ENCODE peak calls at places on chromosome 10, in five cellular contexts. One of them, this sample, is unnamed.

GRCh38 chr10:5538892-5539651 is 14.3 kb downstream of the CALML3 start:
- DNase-seq in activated T-helper 1 cell treated with Interleukin-2 at 50 U/mL for 16 hours: no peak
- DNase-seq in H9: no peak
- DNase-seq in NCI-H1092: no peak
- DNase-seq in iPS-NIHi11: no peak
- DNase-seq in this sample: no peak

GRCh38 chr10:26869528-26869927 is 8.8 kb upstream of the ABI1 start:
- DNase-seq in activated T-helper 1 cell treated with Interleukin-2 at 50 U/mL for 16 hours: no peak
- DNase-seq in iPS-NIHi11: no peak
- DNase-seq in NCI-H1092: no peak
- DNase-seq in H9: no peak
- DNase-seq in this sample: no peak

GRCh38 chr10:93352638-93353383 is 129.3 kb downstream of the MYOF start:
- DNase-seq in H9: no peak
- DNase-seq in iPS-NIHi11: peak; percentile 66
- DNase-seq in activated T-helper 1 cell treated with Interleukin-2 at 50 U/mL for 16 hours: no peak
- DNase-seq in NCI-H1092: no peak
- DNase-seq in this sample: peak; percentile 21

GRCh38 chr10:75104842-75105241 is 6.6 kb upstream of the SAMD8 start:
- DNase-seq in NCI-H1092: no peak
- DNase-seq in H9: no peak
- DNase-seq in activated T-helper 1 cell treated with Interleukin-2 at 50 U/mL for 16 hours: no peak
- DNase-seq in iPS-NIHi11: no peak
- DNase-seq in this sample: no peak

GRCh38 chr10:29319205-29319781 is 30.4 kb downstream of the LYZL1 start:
- DNase-seq in iPS-NIHi11: no peak
- DNase-seq in activated T-helper 1 cell treated with Interleukin-2 at 50 U/mL for 16 hours: no peak
- DNase-seq in H9: no peak
- DNase-seq in NCI-H1092: no peak
- DNase-seq in this sample: no peak

GRCh38 chr10:6465854-6466524 is 114.1 kb downstream of the PRKCQ start:
- DNase-seq in iPS-NIHi11: no peak
- DNase-seq in H9: no peak
- DNase-seq in NCI-H1092: no peak
- DNase-seq in activated T-helper 1 cell treated with Interleukin-2 at 50 U/mL for 16 hours: no peak
- DNase-seq in this sample: no peak

GRCh38 chr10:12510566-12510965 is 161.2 kb downstream of the CAMK1D start:
- DNase-seq in activated T-helper 1 cell treated with Interleukin-2 at 50 U/mL for 16 hours: no peak
- DNase-seq in H9: no peak
- DNase-seq in iPS-NIHi11: no peak
- DNase-seq in NCI-H1092: no peak
- DNase-seq in this sample: no peak

GRCh38 chr10:114349505-114350211 is 54.6 kb downstream of the AFAP1L2 start:
- DNase-seq in activated T-helper 1 cell treated with Interleukin-2 at 50 U/mL for 16 hours: no peak
- DNase-seq in NCI-H1092: no peak
- DNase-seq in H9: no peak
- DNase-seq in iPS-NIHi11: no peak
- DNase-seq in this sample: no peak

GRCh38 chr10:124802313-124802675 is 675 bp downstream of the ABRAXAS2 start:
- DNase-seq in H9: no peak
- DNase-seq in NCI-H1092: no peak
- DNase-seq in activated T-helper 1 cell treated with Interleukin-2 at 50 U/mL for 16 hours: no peak
- DNase-seq in iPS-NIHi11: no peak
- DNase-seq in this sample: no peak

GRCh38 chr10:31940839-31941653 is 12.4 kb upstream of the ARHGAP12 start:
- DNase-seq in NCI-H1092: no peak
- DNase-seq in iPS-NIHi11: peak; percentile 14
- DNase-seq in H9: no peak
- DNase-seq in activated T-helper 1 cell treated with Interleukin-2 at 50 U/mL for 16 hours: no peak
- DNase-seq in this sample: no peak

GRCh38 chr10:5811387-5811821 is 1.8 kb downstream of the GDI2 start:
- DNase-seq in H9: no peak
- DNase-seq in iPS-NIHi11: no peak
- DNase-seq in NCI-H1092: no peak
- DNase-seq in activated T-helper 1 cell treated with Interleukin-2 at 50 U/mL for 16 hours: no peak
- DNase-seq in this sample: no peak

GRCh38 chr10:96454184-96454583 is 59.5 kb downstream of the TLL2 start:
- DNase-seq in activated T-helper 1 cell treated with Interleukin-2 at 50 U/mL for 16 hours: no peak
- DNase-seq in NCI-H1092: no peak
- DNase-seq in iPS-NIHi11: no peak
- DNase-seq in H9: no peak
- DNase-seq in this sample: no peak

GRCh38 chr10:13961096-13961495 is 369.6 kb downstream of the FRMD4A start:
- DNase-seq in iPS-NIHi11: no peak
- DNase-seq in H9: no peak
- DNase-seq in NCI-H1092: no peak
- DNase-seq in activated T-helper 1 cell treated with Interleukin-2 at 50 U/mL for 16 hours: no peak
- DNase-seq in this sample: no peak

GRCh38 chr10:110967645-110968044 is 48.2 kb downstream of the SHOC2 start:
- DNase-seq in iPS-NIHi11: no peak
- DNase-seq in NCI-H1092: no peak
- DNase-seq in H9: no peak
- DNase-seq in activated T-helper 1 cell treated with Interleukin-2 at 50 U/mL for 16 hours: no peak
- DNase-seq in this sample: no peak

GRCh38 chr10:8042032-8042863 is 12.2 kb upstream of the GATA3 start:
- DNase-seq in H9: no peak
- DNase-seq in activated T-helper 1 cell treated with Interleukin-2 at 50 U/mL for 16 hours: no peak
- DNase-seq in NCI-H1092: no peak
- DNase-seq in iPS-NIHi11: no peak
- DNase-seq in this sample: no peak

GRCh38 chr10:86182150-86182549 is 184.4 kb downstream of the GRID1 start:
- DNase-seq in H9: no peak
- DNase-seq in activated T-helper 1 cell treated with Interleukin-2 at 50 U/mL for 16 hours: no peak
- DNase-seq in NCI-H1092: no peak
- DNase-seq in iPS-NIHi11: no peak
- DNase-seq in this sample: no peak

GRCh38 chr10:84270708-84271107 is 25.9 kb downstream of the RGR start:
- DNase-seq in H9: no peak
- DNase-seq in iPS-NIHi11: no peak
- DNase-seq in activated T-helper 1 cell treated with Interleukin-2 at 50 U/mL for 16 hours: no peak
- DNase-seq in NCI-H1092: no peak
- DNase-seq in this sample: peak; percentile 65

GRCh38 chr10:35635576-35635975 is 6.5 kb downstream of the FZD8 start:
- DNase-seq in iPS-NIHi11: peak; percentile 55
- DNase-seq in activated T-helper 1 cell treated with Interleukin-2 at 50 U/mL for 16 hours: no peak
- DNase-seq in H9: peak; percentile 52
- DNase-seq in NCI-H1092: peak; percentile 32
- DNase-seq in this sample: peak; percentile 59

GRCh38 chr10:46232666-46233065 is 54.1 kb upstream of the ANTXRL start:
- DNase-seq in activated T-helper 1 cell treated with Interleukin-2 at 50 U/mL for 16 hours: no peak
- DNase-seq in NCI-H1092: no peak
- DNase-seq in H9: peak; percentile 10
- DNase-seq in iPS-NIHi11: no peak
- DNase-seq in this sample: no peak

GRCh38 chr10:88186335-88186734 is 322.9 kb downstream of the PTEN start:
- DNase-seq in activated T-helper 1 cell treated with Interleukin-2 at 50 U/mL for 16 hours: no peak
- DNase-seq in NCI-H1092: no peak
- DNase-seq in H9: no peak
- DNase-seq in iPS-NIHi11: no peak
- DNase-seq in this sample: no peak

GRCh38 chr10:24723788-24724380 is at the start of gene ARHGAP21:
- DNase-seq in H9: peak; percentile 61
- DNase-seq in activated T-helper 1 cell treated with Interleukin-2 at 50 U/mL for 16 hours: peak; percentile 14
- DNase-seq in iPS-NIHi11: peak; percentile 41
- DNase-seq in NCI-H1092: peak; percentile 22
- DNase-seq in this sample: peak; percentile 60

GRCh38 chr10:117165557-117166419 is 27.7 kb upstream of the VAX1 start:
- DNase-seq in H9: peak; percentile 88
- DNase-seq in NCI-H1092: no peak
- DNase-seq in iPS-NIHi11: peak; percentile 87
- DNase-seq in activated T-helper 1 cell treated with Interleukin-2 at 50 U/mL for 16 hours: no peak
- DNase-seq in this sample: peak; percentile 40

GRCh38 chr10:120432209-120432608 is 24.8 kb upstream of the PLPP4 start:
- DNase-seq in H9: no peak
- DNase-seq in activated T-helper 1 cell treated with Interleukin-2 at 50 U/mL for 16 hours: no peak
- DNase-seq in iPS-NIHi11: no peak
- DNase-seq in NCI-H1092: no peak
- DNase-seq in this sample: no peak

GRCh38 chr10:92627845-92628480 is 35.0 kb downstream of the KIF11 start:
- DNase-seq in NCI-H1092: no peak
- DNase-seq in iPS-NIHi11: peak; percentile 21
- DNase-seq in activated T-helper 1 cell treated with Interleukin-2 at 50 U/mL for 16 hours: no peak
- DNase-seq in H9: no peak
- DNase-seq in this sample: no peak

GRCh38 chr10:8146650-8147049 is 92.2 kb downstream of the GATA3 start:
- DNase-seq in activated T-helper 1 cell treated with Interleukin-2 at 50 U/mL for 16 hours: no peak
- DNase-seq in H9: no peak
- DNase-seq in NCI-H1092: no peak
- DNase-seq in iPS-NIHi11: no peak
- DNase-seq in this sample: no peak

GRCh38 chr10:86264481-86265231 is 101.9 kb downstream of the GRID1 start:
- DNase-seq in H9: peak; percentile 46
- DNase-seq in iPS-NIHi11: no peak
- DNase-seq in NCI-H1092: no peak
- DNase-seq in activated T-helper 1 cell treated with Interleukin-2 at 50 U/mL for 16 hours: no peak
- DNase-seq in this sample: no peak

GRCh38 chr10:30694492-30695228 is 65.1 kb upstream of the LYZL2 start:
- DNase-seq in iPS-NIHi11: no peak
- DNase-seq in activated T-helper 1 cell treated with Interleukin-2 at 50 U/mL for 16 hours: no peak
- DNase-seq in H9: no peak
- DNase-seq in NCI-H1092: no peak
- DNase-seq in this sample: no peak

GRCh38 chr10:21661087-21661486 is 127.1 kb downstream of the MLLT10 start:
- DNase-seq in NCI-H1092: no peak
- DNase-seq in iPS-NIHi11: no peak
- DNase-seq in activated T-helper 1 cell treated with Interleukin-2 at 50 U/mL for 16 hours: no peak
- DNase-seq in H9: no peak
- DNase-seq in this sample: no peak

GRCh38 chr10:32938554-32939061 is 19.4 kb downstream of the ITGB1 start:
- DNase-seq in NCI-H1092: no peak
- DNase-seq in activated T-helper 1 cell treated with Interleukin-2 at 50 U/mL for 16 hours: no peak
- DNase-seq in iPS-NIHi11: no peak
- DNase-seq in H9: peak; percentile 45
- DNase-seq in this sample: peak; percentile 22